ENCODE peak calls at places on chromosomes 7 and 10, in eight cellular contexts. G is HepG2, O is transverse colon, U is GM23338, K is SK-N-SH, Z is stomach, E is HCT116, P is endothelial cell of umbilical vein. D is an unnamed sample.

GRCh38 chr7:47787249-47788069 is 160.8 kb downstream of the PKD1L1 start:
- DNase-seq in G (no peak), O (no peak), U (no peak), K (no peak), Z (no peak), E (no peak), P (no peak), D (no peak)

GRCh38 chr10:102196893-102197292 is 29.2 kb upstream of the ELOVL3 start:
- DNase-seq in G (no peak), O (no peak), U (no peak), K (no peak), Z (no peak), E (no peak), P (no peak), D (no peak)

GRCh38 chr7:114979803-114980507 is 58.1 kb downstream of the MDFIC start:
- DNase-seq in G (no peak), O (no peak), U (no peak), K (no peak), Z (no peak), E (no peak), P (no peak), D (no peak)

GRCh38 chr10:105252908-105253307 is 611.8 kb downstream of the SORCS3 start:
- DNase-seq in G (no peak), O (no peak), U (peak; percentile 16), K (no peak), Z (no peak), E (no peak), P (no peak), D (no peak)

GRCh38 chr7:139230774-139231512 is at the start of gene UBN2:
- DNase-seq in G (peak; percentile 94), O (peak; percentile 98), U (peak; percentile 98), K (peak; percentile 99), Z (peak; percentile 96), E (peak; percentile 91), P (peak; percentile 99), D (peak; percentile 92)

GRCh38 chr7:139232893-139233292 is 1.9 kb downstream of the UBN2 start:
- DNase-seq in G (no peak), O (no peak), U (no peak), K (no peak), Z (no peak), E (no peak), P (peak; percentile 12), D (no peak)

GRCh38 chr10:25766687-25767221 is 167.3 kb upstream of the MYO3A start:
- DNase-seq in G (no peak), O (no peak), U (peak; percentile 91), K (peak; percentile 66), Z (no peak), E (no peak), P (no peak), D (no peak)

GRCh38 chr10:89302628-89303027 is 782 bp downstream of the IFIT2 start:
- DNase-seq in G (no peak), O (no peak), U (no peak), K (no peak), Z (no peak), E (no peak), P (no peak), D (no peak)

GRCh38 chr7:85065888-85066485 is 120.9 kb downstream of the SEMA3D start:
- DNase-seq in G (no peak), O (no peak), U (no peak), K (no peak), Z (no peak), E (no peak), P (no peak), D (no peak)

DNA sequence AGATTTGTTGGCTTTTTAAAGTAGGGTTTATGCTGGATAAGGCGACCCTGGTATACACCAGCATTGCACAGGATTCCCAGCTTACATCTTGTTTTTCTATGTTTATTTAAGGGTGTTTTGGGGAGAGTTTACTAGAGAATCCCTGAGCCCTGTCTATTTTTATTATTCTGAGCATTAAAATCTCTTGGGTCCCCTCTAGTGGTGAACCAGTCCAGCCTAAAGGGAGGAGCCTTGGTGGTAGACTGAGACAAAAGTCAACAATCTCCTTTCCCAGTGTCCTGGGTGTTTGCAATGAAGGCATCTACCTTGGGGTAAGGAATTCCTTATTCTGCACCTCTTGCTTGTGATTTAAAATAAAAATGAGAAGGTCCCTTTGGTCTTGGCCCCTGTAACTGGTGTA is 38.2 kb downstream of the ANTXRL start:
- DNase-seq in G (no peak), O (no peak), U (peak; percentile 35), K (no peak), Z (no peak), E (no peak), P (no peak), D (no peak)
- TF ChIP-seq CTCF in G (no peak), O (peak; percentile 17), U (peak; percentile 25), K (peak; percentile 29), Z (no peak), E (peak; percentile 54), P (no peak), D (no peak)

DNA sequence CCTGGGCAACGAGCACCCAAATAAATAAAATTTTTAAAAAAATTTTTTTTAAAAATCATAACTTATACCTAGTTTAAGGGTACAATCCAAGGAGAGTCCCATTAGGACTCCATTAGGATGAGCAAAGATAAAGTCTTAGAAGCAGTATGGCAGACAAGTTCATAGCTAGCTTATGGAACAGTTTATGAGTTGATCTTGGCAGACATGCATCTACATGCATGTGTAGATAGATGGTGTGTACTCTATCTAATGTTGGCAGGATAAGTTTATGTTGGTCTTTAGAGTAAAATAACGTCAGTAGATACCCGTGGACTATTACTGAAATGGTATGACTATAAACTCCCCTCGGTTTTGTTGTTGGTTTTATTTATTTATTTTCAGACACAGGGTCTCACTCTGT is 40.2 kb downstream of the NSUN6 start:
- DNase-seq in G (no peak), O (no peak), U (no peak), K (no peak), Z (no peak), E (no peak), P (no peak), D (no peak)
- H3K27ac ChIP-seq in G (peak overlapping the region; percentile 74), O (peak overlapping the region; percentile 71), U (no peak overlapping the region), K (peak overlapping the region; percentile 79), Z (no peak overlapping the region), E (peak overlapping the region; percentile 71), P (peak overlapping the region; percentile 91), D (no peak overlapping the region)

DNA sequence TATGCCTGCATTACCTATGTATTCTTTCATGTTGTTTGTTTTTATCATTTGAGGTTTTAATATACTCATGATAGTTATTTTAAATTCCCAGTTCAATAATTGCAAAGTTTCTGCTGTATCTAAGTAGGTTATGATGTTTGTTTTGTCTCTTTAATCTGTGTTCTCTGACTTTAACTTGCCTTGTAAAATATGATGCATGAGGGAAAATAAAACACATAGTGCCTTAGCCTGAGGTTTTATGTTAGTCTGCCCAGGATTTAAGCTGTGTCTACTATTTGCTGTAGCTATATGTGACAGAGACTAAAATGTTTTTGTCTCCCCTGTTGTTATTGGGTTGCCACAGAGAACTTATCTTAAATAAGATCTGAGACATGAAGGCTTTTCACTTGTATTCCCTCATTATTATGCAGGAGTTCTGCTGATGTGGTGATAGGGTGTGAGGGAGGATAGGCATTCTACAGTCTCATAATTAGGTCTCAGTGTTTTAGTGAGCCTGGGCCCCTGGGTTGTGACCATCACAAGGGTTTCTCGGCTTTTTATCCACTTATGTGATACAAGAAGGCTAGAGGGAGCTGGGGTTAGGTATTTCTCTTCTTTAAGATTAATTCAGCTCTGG is 582.5 kb downstream of the CNTNAP2 start:
- DNase-seq in G (no peak), O (no peak), U (no peak), K (peak; percentile 25), Z (no peak), E (no peak), P (no peak), D (no peak)
- TF ChIP-seq POLR2AphosphoS5 in G (no peak), O (no peak), U (no peak), K (no peak), Z (no peak), E (no peak), P (no peak), D (no peak)

DNA sequence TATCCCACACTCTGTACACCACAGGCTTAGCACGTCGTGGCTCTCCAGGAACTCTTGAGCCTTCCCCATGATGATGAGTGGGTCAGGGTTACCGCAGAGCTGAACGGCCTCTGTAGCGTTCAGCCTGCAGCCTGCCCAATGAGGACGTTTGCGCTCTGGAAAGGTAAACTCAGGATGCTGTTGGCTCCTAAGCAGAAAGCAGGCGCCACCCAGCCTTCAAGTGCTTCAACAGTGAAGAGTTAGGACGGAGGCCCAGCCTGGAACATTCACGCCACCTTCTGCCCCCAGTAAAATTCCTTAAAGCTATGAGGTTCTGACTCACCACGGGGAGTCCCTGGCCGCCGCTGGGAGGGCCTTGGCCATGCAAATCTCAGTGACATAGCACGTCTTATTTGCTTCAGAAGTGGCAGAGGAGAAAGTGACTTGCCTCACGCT is 161.5 kb upstream of the SH2B2 start:
- DNase-seq in G (no peak), O (peak; percentile 29), U (peak; percentile 76), K (no peak), Z (no peak), E (peak; percentile 79), P (peak; percentile 15), D (no peak)
- TF ChIP-seq CTCF in G (no peak), O (no peak), U (peak; percentile 55), K (peak; percentile 43), Z (no peak), E (no peak), P (no peak), D (no peak)

DNA sequence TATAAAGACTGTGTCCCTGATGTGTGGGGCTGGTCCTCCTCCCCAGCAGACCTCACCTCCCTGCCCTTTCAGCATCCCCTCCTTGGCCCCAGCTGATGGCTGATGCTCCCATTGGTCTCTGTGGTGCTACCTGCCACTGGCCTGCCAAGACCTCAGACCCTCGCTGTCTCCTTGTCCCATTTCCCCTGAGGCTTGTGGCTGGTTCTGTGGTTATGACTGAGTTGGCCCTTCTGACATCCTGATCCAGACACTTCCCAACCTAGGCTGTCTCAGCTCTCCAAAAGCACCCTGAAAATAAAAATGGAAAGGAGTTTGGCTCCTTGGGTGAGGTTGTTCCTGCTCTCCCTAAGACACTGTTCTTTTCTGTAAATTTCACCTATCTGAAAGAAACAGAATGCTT is 214.2 kb downstream of the RPS24 start:
- DNase-seq in G (no peak), O (no peak), U (no peak), K (no peak), Z (no peak), E (no peak), P (no peak), D (no peak)
- H3K27ac ChIP-seq in G (no peak overlapping the region), O (peak overlapping the region; percentile 64), U (no peak overlapping the region), K (no peak overlapping the region), Z (no peak overlapping the region), E (no peak overlapping the region), P (no peak overlapping the region), D (no peak overlapping the region)

DNA sequence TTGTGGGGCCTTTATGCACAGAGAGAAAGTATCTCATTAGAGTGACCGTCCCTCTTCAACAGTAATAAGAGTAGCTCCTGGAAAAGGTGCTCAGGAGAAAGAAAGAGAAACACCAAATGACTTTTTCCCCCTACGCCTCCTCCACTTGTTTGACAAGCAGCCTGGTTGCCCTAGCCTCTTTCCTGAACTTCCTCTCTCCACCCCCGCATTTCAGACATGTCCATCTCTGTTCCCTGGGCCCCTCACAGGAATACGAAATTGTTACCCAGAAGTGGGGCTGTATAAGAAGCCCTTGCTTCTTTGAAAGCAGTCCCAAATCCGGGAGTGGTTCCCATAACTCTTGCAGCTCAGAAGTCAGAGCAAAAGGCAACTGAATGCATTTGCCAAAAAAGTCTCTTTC is 119.6 kb upstream of the ADO start:
- DNase-seq in G (no peak), O (no peak), U (no peak), K (no peak), Z (no peak), E (no peak), P (no peak), D (no peak)
- TF ChIP-seq POLR2AphosphoS5 in G (no peak), O (no peak), U (no peak), K (no peak), Z (no peak), E (no peak), P (no peak), D (no peak)